ENCODE peak calls at places on chromosomes 16 and 17, in four cellular contexts. One of them, this sample, is unnamed.

GRCh38 chr17:74118504-74118903 is 85.0 kb upstream of the RPL38 start:
- DNase-seq in RWPE2: peak
- DNase-seq in fibroblast of lung: no peak
- DNase-seq in lower leg skin: no peak
- DNase-seq in this sample: no peak

GRCh38 chr17:48597775-48598631 is 4.4 kb upstream of the HOXB5 start:
- DNase-seq in fibroblast of lung: peak
- DNase-seq in lower leg skin: no peak
- DNase-seq in RWPE2: no peak
- DNase-seq in this sample: no peak

GRCh38 chr16:57529324-57530103 is 6.9 kb downstream of the CCDC102A start:
- DNase-seq in RWPE2: peak
- DNase-seq in lower leg skin: no peak
- DNase-seq in fibroblast of lung: no peak
- DNase-seq in this sample: no peak

GRCh38 chr16:49277386-49277742 is 4.3 kb downstream of the CBLN1 start:
- DNase-seq in RWPE2: no peak
- DNase-seq in lower leg skin: no peak
- DNase-seq in fibroblast of lung: no peak
- DNase-seq in this sample: no peak

GRCh38 chr16:9042943-9043680 is 48.3 kb upstream of the HAPSTR1 start:
- DNase-seq in RWPE2: no peak
- DNase-seq in lower leg skin: peak
- DNase-seq in fibroblast of lung: peak
- DNase-seq in this sample: peak

GRCh38 chr17:78923660-78924453 is 1.3 kb downstream of the TIMP2 start:
- DNase-seq in lower leg skin: peak
- DNase-seq in fibroblast of lung: no peak
- DNase-seq in RWPE2: peak
- DNase-seq in this sample: no peak

GRCh38 chr16:23082161-23082788 is 67.0 kb downstream of the USP31 start:
- DNase-seq in fibroblast of lung: peak
- DNase-seq in RWPE2: no peak
- DNase-seq in lower leg skin: no peak
- DNase-seq in this sample: no peak

GRCh38 chr16:66524601-66525164 is 25.2 kb downstream of the TK2 start:
- DNase-seq in lower leg skin: no peak
- DNase-seq in fibroblast of lung: no peak
- DNase-seq in RWPE2: no peak
- DNase-seq in this sample: no peak

GRCh38 chr16:56369202-56369601 is 56.1 kb downstream of the AMFR start:
- DNase-seq in fibroblast of lung: no peak
- DNase-seq in RWPE2: no peak
- DNase-seq in lower leg skin: no peak
- DNase-seq in this sample: no peak

GRCh38 chr17:61291457-61292311 is 108.0 kb upstream of the TBX2 start:
- DNase-seq in fibroblast of lung: peak
- DNase-seq in RWPE2: no peak
- DNase-seq in lower leg skin: no peak
- DNase-seq in this sample: no peak

GRCh38 chr16:2856061-2856670 is 1.8 kb downstream of the PRSS22 start:
- DNase-seq in lower leg skin: no peak
- DNase-seq in fibroblast of lung: no peak
- DNase-seq in RWPE2: peak
- DNase-seq in this sample: no peak

GRCh38 chr17:4949321-4950074 is 1.2 kb upstream of the PFN1 start:
- DNase-seq in RWPE2: peak
- DNase-seq in lower leg skin: peak
- DNase-seq in fibroblast of lung: peak
- DNase-seq in this sample: no peak

GRCh38 chr16:35605921-35606320 is 2146.5 kb downstream of the TP53TG3F start:
- DNase-seq in lower leg skin: no peak
- DNase-seq in fibroblast of lung: no peak
- DNase-seq in RWPE2: no peak
- DNase-seq in this sample: no peak

GRCh38 chr17:49815761-49816281 is 27.3 kb downstream of the KAT7 start:
- DNase-seq in RWPE2: no peak
- DNase-seq in lower leg skin: no peak
- DNase-seq in fibroblast of lung: peak
- DNase-seq in this sample: no peak

GRCh38 chr16:3519581-3519980 is 18.8 kb downstream of the CLUAP1 start:
- DNase-seq in lower leg skin: no peak
- DNase-seq in fibroblast of lung: no peak
- DNase-seq in RWPE2: no peak
- DNase-seq in this sample: no peak

GRCh38 chr16:77790964-77791363 is 2.6 kb downstream of the VAT1L start:
- DNase-seq in lower leg skin: no peak
- DNase-seq in RWPE2: no peak
- DNase-seq in fibroblast of lung: peak
- DNase-seq in this sample: no peak

GRCh38 chr16:31130899-31131298 is 4.6 kb downstream of the PRSS8 start:
- DNase-seq in RWPE2: peak
- DNase-seq in lower leg skin: peak
- DNase-seq in fibroblast of lung: no peak
- DNase-seq in this sample: no peak

GRCh38 chr17:78387982-78388941 is 9.8 kb downstream of the PGS1 start:
- DNase-seq in lower leg skin: no peak
- DNase-seq in RWPE2: no peak
- DNase-seq in fibroblast of lung: peak
- DNase-seq in this sample: no peak

GRCh38 chr17:19302791-19303233 is 59.7 kb downstream of the B9D1 start:
- DNase-seq in lower leg skin: no peak
- DNase-seq in RWPE2: no peak
- DNase-seq in fibroblast of lung: no peak
- DNase-seq in this sample: no peak

GRCh38 chr17:67253379-67253778 is 8.4 kb upstream of the HELZ start:
- DNase-seq in fibroblast of lung: peak
- DNase-seq in RWPE2: no peak
- DNase-seq in lower leg skin: no peak
- DNase-seq in this sample: no peak

GRCh38 chr17:68535903-68536302 is 23.7 kb downstream of the PRKAR1A start:
- DNase-seq in fibroblast of lung: no peak
- DNase-seq in lower leg skin: no peak
- DNase-seq in RWPE2: no peak
- DNase-seq in this sample: no peak

GRCh38 chr16:58882292-58882691 is 148.2 kb upstream of the GOT2 start:
- DNase-seq in lower leg skin: no peak
- DNase-seq in fibroblast of lung: no peak
- DNase-seq in RWPE2: no peak
- DNase-seq in this sample: no peak

GRCh38 chr16:20939599-20939998 is 39.0 kb downstream of the LYRM1 start:
- DNase-seq in RWPE2: no peak
- DNase-seq in lower leg skin: no peak
- DNase-seq in fibroblast of lung: no peak
- DNase-seq in this sample: no peak

GRCh38 chr16:50251375-50252081 is 14.8 kb upstream of the ADCY7 start:
- DNase-seq in RWPE2: no peak
- DNase-seq in lower leg skin: no peak
- DNase-seq in fibroblast of lung: peak
- DNase-seq in this sample: peak

GRCh38 chr17:27535178-27535928 is 79.1 kb downstream of the KSR1 start:
- DNase-seq in lower leg skin: no peak
- DNase-seq in fibroblast of lung: peak
- DNase-seq in RWPE2: no peak
- DNase-seq in this sample: no peak

GRCh38 chr17:73586921-73587680 is 57.1 kb downstream of the SDK2 start:
- DNase-seq in fibroblast of lung: no peak
- DNase-seq in RWPE2: no peak
- DNase-seq in lower leg skin: no peak
- DNase-seq in this sample: no peak

GRCh38 chr17:60079401-60079861 is 710 bp upstream of the HEATR6 start:
- DNase-seq in fibroblast of lung: peak
- DNase-seq in lower leg skin: no peak
- DNase-seq in RWPE2: no peak
- DNase-seq in this sample: no peak

GRCh38 chr17:68182940-68183551 is 64.8 kb upstream of the AMZ2 start:
- DNase-seq in lower leg skin: no peak
- DNase-seq in fibroblast of lung: no peak
- DNase-seq in RWPE2: no peak
- DNase-seq in this sample: no peak

GRCh38 chr17:350706-351435 is 1.7 kb downstream of the RPH3AL start:
- DNase-seq in lower leg skin: peak
- DNase-seq in fibroblast of lung: peak
- DNase-seq in RWPE2: no peak
- DNase-seq in this sample: no peak

GRCh38 chr17:33338242-33338641 is 45.1 kb upstream of the ASIC2 start:
- DNase-seq in RWPE2: no peak
- DNase-seq in fibroblast of lung: no peak
- DNase-seq in lower leg skin: no peak
- DNase-seq in this sample: no peak

GRCh38 chr17:81049973-81050551 is 15.1 kb downstream of the BAIAP2 start:
- DNase-seq in RWPE2: peak
- DNase-seq in lower leg skin: no peak
- DNase-seq in fibroblast of lung: peak
- DNase-seq in this sample: no peak

GRCh38 chr17:9928601-9929341 is 23.7 kb upstream of the RCVRN start:
- DNase-seq in fibroblast of lung: peak
- DNase-seq in RWPE2: no peak
- DNase-seq in lower leg skin: no peak
- DNase-seq in this sample: peak
- TF ChIP-seq CTCF in fibroblast of lung: peak
- TF ChIP-seq CTCF in RWPE2: peak
- TF ChIP-seq CTCF in lower leg skin: no peak
- TF ChIP-seq CTCF in this sample: peak

GRCh38 chr17:57739402-57740224 is 5.5 kb downstream of the CCDC182 start:
- DNase-seq in fibroblast of lung: no peak
- DNase-seq in RWPE2: no peak
- DNase-seq in lower leg skin: no peak
- DNase-seq in this sample: no peak
- TF ChIP-seq CTCF in fibroblast of lung: peak
- TF ChIP-seq CTCF in RWPE2: peak
- TF ChIP-seq CTCF in lower leg skin: no peak
- TF ChIP-seq CTCF in this sample: peak

DNA sequence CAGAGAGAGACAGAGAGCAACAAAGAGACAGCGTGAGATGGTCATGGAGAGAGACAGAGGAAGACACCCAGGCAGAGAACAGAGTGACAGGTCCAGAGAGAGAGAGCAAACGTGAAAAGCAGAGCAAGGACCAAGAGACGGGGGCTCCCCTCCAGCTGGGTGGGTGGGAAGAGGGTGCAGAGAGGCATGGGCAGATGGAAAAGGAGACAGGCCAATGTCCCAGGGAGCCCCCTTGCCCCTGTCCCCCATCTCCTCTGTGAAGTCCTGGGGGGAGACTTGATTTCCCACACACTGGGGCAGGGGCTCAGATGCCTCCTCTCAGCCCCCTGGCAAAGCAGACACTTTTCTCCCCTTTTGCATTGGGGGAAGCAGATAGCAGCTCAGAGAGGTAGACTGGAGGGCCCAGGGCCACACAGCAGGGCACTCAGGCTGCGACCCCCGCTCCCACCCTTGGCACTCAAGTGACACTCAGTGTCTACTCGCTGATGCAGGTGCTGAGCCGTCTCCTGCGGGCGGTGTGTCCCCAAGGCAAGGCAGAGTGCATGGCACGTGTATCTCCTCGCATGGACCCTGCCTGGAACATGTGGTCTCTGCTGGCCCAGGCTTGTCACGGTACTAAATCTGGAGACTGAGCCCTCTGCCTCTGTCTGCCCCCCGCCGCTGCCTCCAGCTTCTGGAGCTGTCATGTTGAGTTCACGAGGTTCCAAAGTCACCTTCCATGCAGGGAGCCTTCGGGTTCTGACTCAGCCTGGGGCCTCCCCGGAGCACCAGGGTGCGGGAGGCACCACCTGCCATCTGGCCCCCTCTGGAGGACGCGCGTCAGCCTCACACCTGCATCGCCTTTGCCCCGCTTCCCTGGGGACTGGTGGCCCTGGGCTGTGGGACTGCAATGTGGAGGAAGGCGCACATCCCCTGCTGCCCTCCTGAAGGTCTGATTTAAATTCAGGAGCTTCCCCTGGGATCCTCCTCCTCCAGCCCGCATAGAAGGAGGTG is 215.9 kb upstream of the GSE1 start:
- DNase-seq in RWPE2: peak
- DNase-seq in lower leg skin: no peak
- DNase-seq in fibroblast of lung: no peak
- DNase-seq in this sample: no peak
- TF ChIP-seq CTCF in RWPE2: peak
- TF ChIP-seq CTCF in lower leg skin: no peak
- TF ChIP-seq CTCF in fibroblast of lung: no peak
- TF ChIP-seq CTCF in this sample: no peak

GRCh38 chr17:83030432-83030831 is 49.0 kb upstream of the METRNL start:
- DNase-seq in lower leg skin: no peak
- DNase-seq in fibroblast of lung: no peak
- DNase-seq in RWPE2: peak
- DNase-seq in this sample: no peak
- TF ChIP-seq CTCF in lower leg skin: no peak
- TF ChIP-seq CTCF in fibroblast of lung: no peak
- TF ChIP-seq CTCF in RWPE2: no peak
- TF ChIP-seq CTCF in this sample: no peak